ENCODE peak calls at places on chromosome 22, in six cellular contexts. One of them, this sample, is unnamed. For H3K36me3, the result is how much of the 10 kb centered on the place peaks cover.

GRCh38 chr22:27507066-27507715 is 294.4 kb downstream of the MN1 start:
- DNase-seq in suprapubic skin: no peak
- DNase-seq in transverse colon: no peak
- DNase-seq in prostate gland: no peak
- DNase-seq in uterus: no peak
- DNase-seq in IMR-90: no peak
- DNase-seq in this sample: no peak

GRCh38 chr22:36743591-36744412 is 32.1 kb downstream of the IFT27 start:
- DNase-seq in suprapubic skin: peak
- DNase-seq in transverse colon: no peak
- DNase-seq in prostate gland: no peak
- DNase-seq in uterus: no peak
- DNase-seq in IMR-90: no peak
- DNase-seq in this sample: no peak

GRCh38 chr22:19612866-19613572 is 88.8 kb upstream of the CLDN5 start:
- DNase-seq in suprapubic skin: no peak
- DNase-seq in transverse colon: no peak
- DNase-seq in prostate gland: no peak
- DNase-seq in uterus: no peak
- DNase-seq in IMR-90: no peak
- DNase-seq in this sample: no peak

GRCh38 chr22:26479043-26479791 is 4.4 kb downstream of the HPS4 start:
- DNase-seq in suprapubic skin: no peak
- DNase-seq in transverse colon: no peak
- DNase-seq in prostate gland: peak
- DNase-seq in uterus: no peak
- DNase-seq in IMR-90: no peak
- DNase-seq in this sample: no peak

GRCh38 chr22:36965716-36966115 is 52.3 kb downstream of the CSF2RB start:
- DNase-seq in suprapubic skin: no peak
- DNase-seq in transverse colon: no peak
- DNase-seq in prostate gland: no peak
- DNase-seq in uterus: no peak
- DNase-seq in IMR-90: no peak
- DNase-seq in this sample: no peak

GRCh38 chr22:37661160-37661924 is 2.8 kb downstream of the PDXP start:
- DNase-seq in suprapubic skin: no peak
- DNase-seq in transverse colon: no peak
- DNase-seq in prostate gland: no peak
- DNase-seq in uterus: peak
- DNase-seq in IMR-90: peak
- DNase-seq in this sample: no peak

GRCh38 chr22:19120829-19121630 is 1.2 kb downstream of the DGCR2 start:
- DNase-seq in suprapubic skin: no peak
- DNase-seq in transverse colon: peak
- DNase-seq in prostate gland: peak
- DNase-seq in uterus: no peak
- DNase-seq in IMR-90: peak
- DNase-seq in this sample: no peak

GRCh38 chr22:22721681-22722309 is 77.4 kb downstream of the GGTLC2 start:
- DNase-seq in suprapubic skin: no peak
- DNase-seq in transverse colon: no peak
- DNase-seq in prostate gland: no peak
- DNase-seq in uterus: no peak
- DNase-seq in IMR-90: peak
- DNase-seq in this sample: no peak

GRCh38 chr22:48180631-48181030 is 1418.2 kb downstream of the TBC1D22A start:
- DNase-seq in suprapubic skin: no peak
- DNase-seq in transverse colon: no peak
- DNase-seq in prostate gland: no peak
- DNase-seq in uterus: no peak
- DNase-seq in IMR-90: no peak
- DNase-seq in this sample: peak

GRCh38 chr22:19510919-19511341 is 13.3 kb downstream of the CLDN5 start:
- DNase-seq in suprapubic skin: no peak
- DNase-seq in transverse colon: no peak
- DNase-seq in prostate gland: no peak
- DNase-seq in uterus: no peak
- DNase-seq in IMR-90: no peak
- DNase-seq in this sample: no peak

GRCh38 chr22:48888466-48889208 is 939.0 kb downstream of the BRD1 start:
- DNase-seq in suprapubic skin: peak
- DNase-seq in transverse colon: no peak
- DNase-seq in prostate gland: no peak
- DNase-seq in uterus: no peak
- DNase-seq in IMR-90: no peak
- DNase-seq in this sample: no peak

GRCh38 chr22:32494971-32495370 is 20.4 kb downstream of the FBXO7 start:
- DNase-seq in suprapubic skin: no peak
- DNase-seq in transverse colon: no peak
- DNase-seq in prostate gland: no peak
- DNase-seq in uterus: no peak
- DNase-seq in IMR-90: no peak
- DNase-seq in this sample: no peak

GRCh38 chr22:27238935-27239510 is 562.5 kb downstream of the MN1 start:
- DNase-seq in suprapubic skin: no peak
- DNase-seq in transverse colon: no peak
- DNase-seq in prostate gland: no peak
- DNase-seq in uterus: peak
- DNase-seq in IMR-90: peak
- DNase-seq in this sample: no peak

GRCh38 chr22:46062971-46063631 is 86.1 kb upstream of the WNT7B start:
- DNase-seq in suprapubic skin: peak
- DNase-seq in transverse colon: peak
- DNase-seq in prostate gland: no peak
- DNase-seq in uterus: peak
- DNase-seq in IMR-90: no peak
- DNase-seq in this sample: no peak

GRCh38 chr22:32533265-32534068 is 58.9 kb downstream of the FBXO7 start:
- DNase-seq in suprapubic skin: no peak
- DNase-seq in transverse colon: no peak
- DNase-seq in prostate gland: no peak
- DNase-seq in uterus: peak
- DNase-seq in IMR-90: peak
- DNase-seq in this sample: no peak

GRCh38 chr22:26707090-26707489 is 49.7 kb downstream of the MIAT start:
- DNase-seq in suprapubic skin: no peak
- DNase-seq in transverse colon: no peak
- DNase-seq in prostate gland: no peak
- DNase-seq in uterus: no peak
- DNase-seq in IMR-90: no peak
- DNase-seq in this sample: no peak

GRCh38 chr22:22877523-22878210 is 9.9 kb upstream of the IGLL5 start:
- DNase-seq in suprapubic skin: no peak
- DNase-seq in transverse colon: peak
- DNase-seq in prostate gland: peak
- DNase-seq in uterus: no peak
- DNase-seq in IMR-90: peak
- DNase-seq in this sample: no peak

DNA sequence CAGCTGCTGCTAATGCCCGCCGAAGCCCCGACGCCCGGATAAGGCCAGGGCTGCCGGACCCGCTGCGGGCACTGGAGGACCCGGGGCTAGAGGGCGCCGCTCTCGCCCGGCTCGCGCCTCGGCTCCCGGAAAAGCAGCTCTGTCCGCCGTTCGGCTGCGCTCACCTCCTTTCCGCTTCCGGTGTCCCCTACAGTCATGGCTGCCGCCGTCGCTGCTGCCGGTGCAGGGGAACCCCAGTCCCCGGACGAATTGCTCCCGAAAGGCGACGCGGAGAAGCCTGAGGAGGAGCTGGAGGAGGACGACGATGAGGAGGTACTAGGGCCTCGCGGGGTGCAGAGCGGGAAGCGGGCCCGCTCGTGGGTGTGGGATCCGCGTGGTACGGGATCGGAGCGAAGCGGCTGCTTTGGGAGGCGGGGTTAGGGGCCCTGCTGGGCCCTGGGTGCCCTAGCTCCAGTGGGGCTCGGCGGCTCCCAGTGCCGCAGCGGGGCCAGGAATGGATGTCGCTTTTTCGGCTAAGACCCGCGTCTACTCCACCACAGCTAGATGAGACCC is at the start of gene TOMM22:
- DNase-seq in suprapubic skin: peak
- DNase-seq in transverse colon: peak
- DNase-seq in prostate gland: peak
- DNase-seq in uterus: peak
- DNase-seq in IMR-90: peak
- DNase-seq in this sample: no peak
- TF ChIP-seq POLR2A in suprapubic skin: no peak
- TF ChIP-seq POLR2A in transverse colon: peak
- TF ChIP-seq POLR2A in prostate gland: peak
- TF ChIP-seq POLR2A in uterus: peak
- TF ChIP-seq POLR2A in IMR-90: peak
- TF ChIP-seq POLR2A in this sample: no peak

GRCh38 chr22:25351631-25352293 is 132.3 kb downstream of the CRYBB2 start:
- DNase-seq in suprapubic skin: peak
- DNase-seq in transverse colon: no peak
- DNase-seq in prostate gland: no peak
- DNase-seq in uterus: no peak
- DNase-seq in IMR-90: no peak
- DNase-seq in this sample: no peak
- H3K36me3 ChIP-seq in suprapubic skin: half or more
- H3K36me3 ChIP-seq in transverse colon: under half
- H3K36me3 ChIP-seq in prostate gland: under half
- H3K36me3 ChIP-seq in uterus: under half
- H3K36me3 ChIP-seq in IMR-90: half or more
- H3K36me3 ChIP-seq in this sample: under half

GRCh38 chr22:50141462-50141861 is 29.1 kb upstream of the PANX2 start:
- DNase-seq in suprapubic skin: peak
- DNase-seq in transverse colon: no peak
- DNase-seq in prostate gland: no peak
- DNase-seq in uterus: no peak
- DNase-seq in IMR-90: no peak
- DNase-seq in this sample: no peak

GRCh38 chr22:50139843-50140415 is 30.6 kb upstream of the PANX2 start:
- DNase-seq in suprapubic skin: peak
- DNase-seq in transverse colon: no peak
- DNase-seq in prostate gland: no peak
- DNase-seq in uterus: no peak
- DNase-seq in IMR-90: no peak
- DNase-seq in this sample: no peak

GRCh38 chr22:50143096-50143495 is 27.4 kb upstream of the PANX2 start:
- DNase-seq in suprapubic skin: peak
- DNase-seq in transverse colon: no peak
- DNase-seq in prostate gland: no peak
- DNase-seq in uterus: peak
- DNase-seq in IMR-90: no peak
- DNase-seq in this sample: no peak

GRCh38 chr22:50140615-50141014 is 29.9 kb upstream of the PANX2 start:
- DNase-seq in suprapubic skin: peak
- DNase-seq in transverse colon: no peak
- DNase-seq in prostate gland: no peak
- DNase-seq in uterus: no peak
- DNase-seq in IMR-90: no peak
- DNase-seq in this sample: no peak

GRCh38 chr22:50141891-50142363 is 28.6 kb upstream of the PANX2 start:
- DNase-seq in suprapubic skin: no peak
- DNase-seq in transverse colon: no peak
- DNase-seq in prostate gland: no peak
- DNase-seq in uterus: peak
- DNase-seq in IMR-90: peak
- DNase-seq in this sample: no peak
- TF ChIP-seq CTCF in suprapubic skin: no peak
- TF ChIP-seq CTCF in transverse colon: no peak
- TF ChIP-seq CTCF in prostate gland: no peak
- TF ChIP-seq CTCF in uterus: no peak
- TF ChIP-seq CTCF in IMR-90: peak
- TF ChIP-seq CTCF in this sample: no peak

GRCh38 chr22:40189979-40190378 is 12.3 kb downstream of the TNRC6B start:
- DNase-seq in suprapubic skin: no peak
- DNase-seq in transverse colon: no peak
- DNase-seq in prostate gland: no peak
- DNase-seq in uterus: no peak
- DNase-seq in IMR-90: peak
- DNase-seq in this sample: no peak

GRCh38 chr22:40193429-40194421 is 16.0 kb downstream of the TNRC6B start:
- DNase-seq in suprapubic skin: no peak
- DNase-seq in transverse colon: no peak
- DNase-seq in prostate gland: no peak
- DNase-seq in uterus: peak
- DNase-seq in IMR-90: peak
- DNase-seq in this sample: no peak

GRCh38 chr22:40187389-40187788 is 9.7 kb downstream of the TNRC6B start:
- DNase-seq in suprapubic skin: no peak
- DNase-seq in transverse colon: no peak
- DNase-seq in prostate gland: no peak
- DNase-seq in uterus: no peak
- DNase-seq in IMR-90: no peak
- DNase-seq in this sample: no peak

GRCh38 chr22:40194656-40195055 is 16.9 kb downstream of the TNRC6B start:
- DNase-seq in suprapubic skin: no peak
- DNase-seq in transverse colon: no peak
- DNase-seq in prostate gland: no peak
- DNase-seq in uterus: no peak
- DNase-seq in IMR-90: no peak
- DNase-seq in this sample: no peak

DNA sequence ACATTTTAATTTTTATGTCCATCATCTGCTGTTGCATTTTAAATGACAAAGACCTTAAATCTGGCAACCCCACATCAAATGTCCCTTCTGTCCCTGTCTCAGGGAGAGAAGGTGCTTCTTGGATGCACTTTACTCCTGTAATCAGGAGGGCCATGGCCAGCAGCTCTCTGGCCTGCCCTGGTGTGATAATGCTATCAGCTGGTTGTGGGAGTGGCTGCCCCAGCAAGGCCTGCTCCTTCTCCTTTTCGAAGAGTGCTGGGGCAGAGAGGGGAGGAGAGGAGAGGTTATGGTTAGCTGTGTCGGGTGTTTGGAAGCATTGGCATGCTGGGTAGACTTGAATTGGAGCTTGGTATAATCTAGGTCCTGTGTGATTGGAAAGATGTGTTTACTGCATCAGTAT is 12.8 kb downstream of the TNRC6B start:
- DNase-seq in suprapubic skin: no peak
- DNase-seq in transverse colon: no peak
- DNase-seq in prostate gland: no peak
- DNase-seq in uterus: no peak
- DNase-seq in IMR-90: no peak
- DNase-seq in this sample: no peak
- TF ChIP-seq POLR2A in suprapubic skin: no peak
- TF ChIP-seq POLR2A in transverse colon: no peak
- TF ChIP-seq POLR2A in prostate gland: no peak
- TF ChIP-seq POLR2A in uterus: no peak
- TF ChIP-seq POLR2A in IMR-90: no peak
- TF ChIP-seq POLR2A in this sample: no peak

GRCh38 chr22:24049978-24050377 is 38.9 kb downstream of the CABIN1 start:
- DNase-seq in suprapubic skin: no peak
- DNase-seq in transverse colon: no peak
- DNase-seq in prostate gland: no peak
- DNase-seq in uterus: no peak
- DNase-seq in IMR-90: no peak
- DNase-seq in this sample: no peak
- H3K36me3 ChIP-seq in suprapubic skin: half or more
- H3K36me3 ChIP-seq in transverse colon: under half
- H3K36me3 ChIP-seq in prostate gland: under half
- H3K36me3 ChIP-seq in uterus: under half
- H3K36me3 ChIP-seq in IMR-90: under half
- H3K36me3 ChIP-seq in this sample: half or more

This sample was measured in vagina.